ENCODE peak calls at places on chromosome X, in six cellular contexts. One of them, this sample, is unnamed.

GRCh38 chrX:24760601-24761000 is 66.9 kb downstream of the POLA1 start:
- DNase-seq in stomach: no peak
- DNase-seq in GM06990: no peak
- DNase-seq in mesothelial cell of epicardium: no peak
- DNase-seq in epithelial cell of esophagus: no peak
- DNase-seq in heart left ventricle: no peak
- DNase-seq in this sample: no peak

GRCh38 chrX:140132937-140133336 is 167.6 kb upstream of the CXorf66 start:
- DNase-seq in stomach: no peak
- DNase-seq in GM06990: no peak
- DNase-seq in mesothelial cell of epicardium: no peak
- DNase-seq in epithelial cell of esophagus: no peak
- DNase-seq in heart left ventricle: no peak
- DNase-seq in this sample: no peak

GRCh38 chrX:20060961-20061868 is 55.5 kb downstream of the MAP7D2 start:
- DNase-seq in stomach: no peak
- DNase-seq in GM06990: peak; percentile 47
- DNase-seq in mesothelial cell of epicardium: no peak
- DNase-seq in epithelial cell of esophagus: no peak
- DNase-seq in heart left ventricle: no peak
- DNase-seq in this sample: no peak

GRCh38 chrX:49291615-49292337 is 11.7 kb upstream of the GAGE10 start:
- DNase-seq in stomach: peak; percentile 69
- DNase-seq in GM06990: peak; percentile 21
- DNase-seq in mesothelial cell of epicardium: peak; percentile 73
- DNase-seq in epithelial cell of esophagus: peak; percentile 56
- DNase-seq in heart left ventricle: peak; percentile 46
- DNase-seq in this sample: peak; percentile 51

GRCh38 chrX:34332336-34332735 is 200.2 kb upstream of the FAM47A start:
- DNase-seq in stomach: no peak
- DNase-seq in GM06990: no peak
- DNase-seq in mesothelial cell of epicardium: no peak
- DNase-seq in epithelial cell of esophagus: no peak
- DNase-seq in heart left ventricle: no peak
- DNase-seq in this sample: no peak

GRCh38 chrX:77493677-77494553 is 46.7 kb downstream of the FGF16 start:
- DNase-seq in stomach: no peak
- DNase-seq in GM06990: no peak
- DNase-seq in mesothelial cell of epicardium: peak; percentile 52
- DNase-seq in epithelial cell of esophagus: peak; percentile 49
- DNase-seq in heart left ventricle: peak; percentile 19
- DNase-seq in this sample: peak; percentile 54

GRCh38 chrX:72572248-72573157 is at the start of gene HDAC8:
- DNase-seq in stomach: peak; percentile 61
- DNase-seq in GM06990: peak; percentile 61
- DNase-seq in mesothelial cell of epicardium: peak; percentile 43
- DNase-seq in epithelial cell of esophagus: peak; percentile 79
- DNase-seq in heart left ventricle: peak; percentile 78
- DNase-seq in this sample: peak; percentile 53

GRCh38 chrX:153353416-153353815 is 19.5 kb downstream of the ZNF275 start:
- DNase-seq in stomach: no peak
- DNase-seq in GM06990: no peak
- DNase-seq in mesothelial cell of epicardium: no peak
- DNase-seq in epithelial cell of esophagus: no peak
- DNase-seq in heart left ventricle: no peak
- DNase-seq in this sample: no peak

GRCh38 chrX:15334561-15334960 is 762 bp downstream of the PIGA start:
- DNase-seq in stomach: no peak
- DNase-seq in GM06990: no peak
- DNase-seq in mesothelial cell of epicardium: no peak
- DNase-seq in epithelial cell of esophagus: peak; percentile 81
- DNase-seq in heart left ventricle: no peak
- DNase-seq in this sample: no peak

GRCh38 chrX:132426695-132427281 is 62.0 kb downstream of the MBNL3 start:
- DNase-seq in stomach: no peak
- DNase-seq in GM06990: no peak
- DNase-seq in mesothelial cell of epicardium: no peak
- DNase-seq in epithelial cell of esophagus: peak; percentile 38
- DNase-seq in heart left ventricle: no peak
- DNase-seq in this sample: no peak

DNA sequence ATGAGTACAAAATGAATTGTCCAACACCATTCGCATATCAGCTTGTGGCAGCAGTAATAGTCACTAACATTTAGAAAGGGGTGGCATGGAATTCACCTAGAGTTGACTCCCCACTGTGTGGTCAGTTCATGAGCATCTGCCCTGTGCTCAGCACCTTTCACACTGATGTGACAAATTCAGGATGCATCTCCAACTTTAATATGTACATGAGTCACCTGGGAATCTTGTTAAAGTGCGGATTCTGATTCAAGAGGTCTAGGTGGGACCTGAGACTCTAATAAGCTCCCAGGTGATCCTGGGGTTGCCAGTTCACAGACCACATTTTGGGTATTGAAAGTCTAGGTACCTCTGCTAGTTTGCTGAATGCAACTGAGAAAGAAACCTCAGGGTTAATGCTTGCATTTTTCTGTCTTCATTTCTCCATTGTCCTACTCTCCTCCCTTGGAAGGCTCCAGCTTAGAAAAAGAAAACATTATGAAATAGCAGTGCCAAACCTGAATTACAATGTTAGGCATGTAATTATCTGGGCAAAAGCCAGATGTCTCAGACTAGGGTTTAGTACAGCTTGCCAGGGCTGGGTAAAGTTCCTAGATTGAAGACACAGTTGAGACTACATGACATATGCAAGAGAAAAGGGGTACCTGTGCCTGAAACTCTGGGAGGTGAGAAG is 32.7 kb downstream of the TMSB4X start:
- DNase-seq in stomach: no peak
- DNase-seq in GM06990: no peak
- DNase-seq in mesothelial cell of epicardium: no peak
- DNase-seq in epithelial cell of esophagus: peak; percentile 66
- DNase-seq in heart left ventricle: no peak
- DNase-seq in this sample: no peak
- TF ChIP-seq CTCF in stomach: no peak
- TF ChIP-seq CTCF in GM06990: no peak
- TF ChIP-seq CTCF in mesothelial cell of epicardium: no peak
- TF ChIP-seq CTCF in epithelial cell of esophagus: no peak
- TF ChIP-seq CTCF in heart left ventricle: no peak
- TF ChIP-seq CTCF in this sample: no peak

GRCh38 chrX:41457618-41458192 is 10.6 kb downstream of the NYX start:
- DNase-seq in stomach: no peak
- DNase-seq in GM06990: no peak
- DNase-seq in mesothelial cell of epicardium: no peak
- DNase-seq in epithelial cell of esophagus: no peak
- DNase-seq in heart left ventricle: no peak
- DNase-seq in this sample: no peak
- TF ChIP-seq CTCF in stomach: no peak
- TF ChIP-seq CTCF in GM06990: peak; percentile 19
- TF ChIP-seq CTCF in mesothelial cell of epicardium: no peak
- TF ChIP-seq CTCF in epithelial cell of esophagus: no peak
- TF ChIP-seq CTCF in heart left ventricle: no peak
- TF ChIP-seq CTCF in this sample: no peak

GRCh38 chrX:11531226-11531625 is 134.5 kb downstream of the ARHGAP6 start:
- DNase-seq in stomach: no peak
- DNase-seq in GM06990: no peak
- DNase-seq in mesothelial cell of epicardium: no peak
- DNase-seq in epithelial cell of esophagus: peak; percentile 18
- DNase-seq in heart left ventricle: no peak
- DNase-seq in this sample: no peak
- TF ChIP-seq CTCF in stomach: no peak
- TF ChIP-seq CTCF in GM06990: peak; percentile 27
- TF ChIP-seq CTCF in mesothelial cell of epicardium: peak; percentile 17
- TF ChIP-seq CTCF in epithelial cell of esophagus: peak; percentile 42
- TF ChIP-seq CTCF in heart left ventricle: peak; percentile 33
- TF ChIP-seq CTCF in this sample: peak; percentile 9

DNA sequence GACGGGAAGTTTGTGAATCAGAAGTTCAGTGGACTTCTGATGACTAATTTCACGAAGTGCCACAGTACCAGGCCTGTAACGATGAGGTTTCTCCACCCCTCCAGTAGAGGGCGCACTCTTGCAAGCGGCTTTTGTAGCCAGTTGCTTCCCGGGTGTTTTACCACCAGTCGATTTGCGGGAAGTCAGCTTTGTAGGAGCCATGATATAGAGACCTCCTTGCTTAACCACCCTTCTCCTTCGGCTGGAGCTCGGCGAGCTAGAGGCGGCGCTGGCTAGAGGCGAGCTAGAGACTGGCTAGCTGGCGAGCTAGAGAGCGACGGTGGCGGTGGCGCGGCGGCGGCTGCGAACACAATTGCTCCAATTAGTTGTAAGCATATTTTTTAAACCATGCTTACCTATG is 72.0 kb downstream of the IL1RAPL1 start:
- DNase-seq in stomach: no peak
- DNase-seq in GM06990: no peak
- DNase-seq in mesothelial cell of epicardium: no peak
- DNase-seq in epithelial cell of esophagus: peak; percentile 1
- DNase-seq in heart left ventricle: no peak
- DNase-seq in this sample: no peak
- TF ChIP-seq CTCF in stomach: no peak
- TF ChIP-seq CTCF in GM06990: peak; percentile 58
- TF ChIP-seq CTCF in mesothelial cell of epicardium: peak; percentile 70
- TF ChIP-seq CTCF in epithelial cell of esophagus: peak; percentile 19
- TF ChIP-seq CTCF in heart left ventricle: peak; percentile 18
- TF ChIP-seq CTCF in this sample: no peak

GRCh38 chrX:134512566-134512965 is 52.6 kb downstream of the HPRT1 start:
- DNase-seq in stomach: no peak
- DNase-seq in GM06990: no peak
- DNase-seq in mesothelial cell of epicardium: no peak
- DNase-seq in epithelial cell of esophagus: peak; percentile 88
- DNase-seq in heart left ventricle: no peak
- DNase-seq in this sample: peak; percentile 18

GRCh38 chrX:134513091-134513490 is 53.1 kb downstream of the HPRT1 start:
- DNase-seq in stomach: no peak
- DNase-seq in GM06990: no peak
- DNase-seq in mesothelial cell of epicardium: no peak
- DNase-seq in epithelial cell of esophagus: peak; percentile 38
- DNase-seq in heart left ventricle: no peak
- DNase-seq in this sample: no peak
- TF ChIP-seq CTCF in stomach: no peak
- TF ChIP-seq CTCF in GM06990: no peak
- TF ChIP-seq CTCF in mesothelial cell of epicardium: no peak
- TF ChIP-seq CTCF in epithelial cell of esophagus: no peak
- TF ChIP-seq CTCF in heart left ventricle: no peak
- TF ChIP-seq CTCF in this sample: no peak

This sample was measured in Caco-2.